ENCODE peak calls at places on chromosomes 6 and 20, in four cellular contexts. One of them, this sample, is unnamed.

GRCh38 chr6:137728386-137729349 is 138.4 kb upstream of the TNFAIP3 start:
- DNase-seq in colonic mucosa: no peak
- DNase-seq in T-helper 17 cell: no peak
- DNase-seq in T-cell: no peak
- DNase-seq in this sample: no peak

GRCh38 chr6:154995241-154996162 is at the start of gene TIAM2:
- DNase-seq in colonic mucosa: no peak
- DNase-seq in T-helper 17 cell: no peak
- DNase-seq in T-cell: no peak
- DNase-seq in this sample: no peak

GRCh38 chr6:170037541-170038250 is 253.2 kb downstream of the DLL1 start:
- DNase-seq in colonic mucosa: peak; percentile 52
- DNase-seq in T-helper 17 cell: no peak
- DNase-seq in T-cell: no peak
- DNase-seq in this sample: peak; percentile 30

GRCh38 chr6:128655978-128656498 is 135.6 kb upstream of the PTPRK start:
- DNase-seq in colonic mucosa: no peak
- DNase-seq in T-helper 17 cell: no peak
- DNase-seq in T-cell: no peak
- DNase-seq in this sample: no peak

GRCh38 chr20:33685328-33686007 is 717 bp downstream of the E2F1 start:
- DNase-seq in colonic mucosa: peak; percentile 77
- DNase-seq in T-helper 17 cell: peak; percentile 39
- DNase-seq in T-cell: peak; percentile 15
- DNase-seq in this sample: no peak

GRCh38 chr6:166258854-166259276 is 49.3 kb downstream of the PRR18 start:
- DNase-seq in colonic mucosa: no peak
- DNase-seq in T-helper 17 cell: peak; percentile 28
- DNase-seq in T-cell: no peak
- DNase-seq in this sample: no peak

GRCh38 chr20:3786665-3787639 is at the start of gene CENPB:
- DNase-seq in colonic mucosa: peak; percentile 94
- DNase-seq in T-helper 17 cell: peak; percentile 91
- DNase-seq in T-cell: peak; percentile 77
- DNase-seq in this sample: peak; percentile 91

GRCh38 chr6:144712541-144712940 is 427.4 kb downstream of the UTRN start:
- DNase-seq in colonic mucosa: no peak
- DNase-seq in T-helper 17 cell: no peak
- DNase-seq in T-cell: no peak
- DNase-seq in this sample: no peak

GRCh38 chr6:43924222-43924702 is 154.3 kb downstream of the VEGFA start:
- DNase-seq in colonic mucosa: no peak
- DNase-seq in T-helper 17 cell: no peak
- DNase-seq in T-cell: peak; percentile 51
- DNase-seq in this sample: no peak

GRCh38 chr20:63533871-63534393 is 3.2 kb downstream of the PTK6 start:
- DNase-seq in colonic mucosa: peak; percentile 85
- DNase-seq in T-helper 17 cell: no peak
- DNase-seq in T-cell: no peak
- DNase-seq in this sample: no peak

GRCh38 chr6:125154184-125155135 is 887 bp downstream of the TPD52L1 start:
- DNase-seq in colonic mucosa: peak; percentile 35
- DNase-seq in T-helper 17 cell: no peak
- DNase-seq in T-cell: no peak
- DNase-seq in this sample: peak; percentile 78

GRCh38 chr6:131937703-131938631 is 13.2 kb downstream of the CCN2 start:
- DNase-seq in colonic mucosa: no peak
- DNase-seq in T-helper 17 cell: no peak
- DNase-seq in T-cell: no peak
- DNase-seq in this sample: no peak

GRCh38 chr20:33305591-33306057 is 22.6 kb downstream of the BPIFB1 start:
- DNase-seq in colonic mucosa: no peak
- DNase-seq in T-helper 17 cell: no peak
- DNase-seq in T-cell: no peak
- DNase-seq in this sample: no peak

GRCh38 chr20:49989234-49990065 is 6.7 kb downstream of the SNAI1 start:
- DNase-seq in colonic mucosa: no peak
- DNase-seq in T-helper 17 cell: no peak
- DNase-seq in T-cell: no peak
- DNase-seq in this sample: no peak